ENCODE peak calls at places on chromosomes 13 and 19, in four cellular contexts. M, U, W and T are unnamed samples.

GRCh38 chr19:56092685-56093631 is 28.1 kb downstream of the ZNF787 start:
- DNase-seq in W (no peak), M (no peak), U (no peak), T (no peak)

GRCh38 chr19:5627395-5627904 is 4.6 kb downstream of the SAFB start:
- DNase-seq in M (no peak), U (peak), W (peak), T (peak)

GRCh38 chr19:51091895-51092873 is 9.5 kb upstream of the KLK14 start:
- DNase-seq in M (no peak), U (no peak), W (no peak), T (no peak)

GRCh38 chr13:44412341-44412935 is 38.8 kb downstream of the SERP2 start:
- DNase-seq in U (no peak), W (no peak), M (no peak), T (no peak)

GRCh38 chr13:23500858-23501257 is 67.4 kb upstream of the SACS start:
- DNase-seq in U (no peak), W (peak), M (no peak), T (no peak)

GRCh38 chr13:99626461-99627082 is 125.3 kb downstream of the TM9SF2 start:
- DNase-seq in W (peak), U (no peak), M (no peak), T (no peak)

GRCh38 chr19:19356901-19357566 is 36.4 kb downstream of the MAU2 start:
- DNase-seq in U (no peak), W (no peak), M (no peak), T (no peak)

GRCh38 chr19:10568444-10568825 is 344 bp downstream of the CDKN2D start:
- DNase-seq in W (no peak), M (no peak), U (peak), T (no peak)

GRCh38 chr19:17348700-17349099 is 11.3 kb downstream of the GTPBP3 start:
- DNase-seq in M (no peak), W (peak), U (no peak), T (no peak)

GRCh38 chr19:42693760-42694350 is 46.4 kb downstream of the PSG3 start:
- DNase-seq in M (no peak), W (peak), U (no peak), T (no peak)

GRCh38 chr19:3359850-3360493 is 6.4 kb upstream of the NFIC start:
- DNase-seq in W (no peak), M (peak), U (peak), T (no peak)

GRCh38 chr13:50230365-50230978 is 215.2 kb downstream of the KCNRG start:
- DNase-seq in U (no peak), W (no peak), M (no peak), T (no peak)